ENCODE peak calls at places on chromosomes 6 and 20, in ten cellular contexts. One of them, this sample, is unnamed.

GRCh38 chr20:36645998-36646397 is at the start of gene SLA2:
- DNase-seq in substantia nigra: no peak
- DNase-seq in lung: no peak
- DNase-seq in Peyer's patch: peak; percentile 88
- DNase-seq in thoracic aorta: no peak
- DNase-seq in tibial nerve: no peak
- DNase-seq in CD8-positive, alpha-beta memory T cell: peak; percentile 63
- DNase-seq in tibial artery: no peak
- DNase-seq in breast epithelium: no peak
- DNase-seq in small intestine: peak; percentile 53
- DNase-seq in this sample: no peak

GRCh38 chr6:164109770-164110140 is 695.2 kb downstream of the QKI start:
- DNase-seq in substantia nigra: no peak
- DNase-seq in tibial artery: peak; percentile 32
- DNase-seq in small intestine: no peak
- DNase-seq in tibial nerve: peak; percentile 38
- DNase-seq in CD8-positive, alpha-beta memory T cell: no peak
- DNase-seq in thoracic aorta: no peak
- DNase-seq in breast epithelium: no peak
- DNase-seq in Peyer's patch: no peak
- DNase-seq in lung: no peak
- DNase-seq in this sample: peak; percentile 63

GRCh38 chr6:7974932-7975763 is 64.6 kb upstream of the TXNDC5 start:
- DNase-seq in lung: peak; percentile 75
- DNase-seq in tibial artery: peak; percentile 79
- DNase-seq in small intestine: peak; percentile 99
- DNase-seq in thoracic aorta: peak; percentile 28
- DNase-seq in substantia nigra: peak; percentile 25
- DNase-seq in Peyer's patch: peak; percentile 92
- DNase-seq in CD8-positive, alpha-beta memory T cell: no peak
- DNase-seq in tibial nerve: peak; percentile 39
- DNase-seq in breast epithelium: peak; percentile 80
- DNase-seq in this sample: no peak

GRCh38 chr20:45097485-45098095 is 3.3 kb downstream of the KCNS1 start:
- DNase-seq in breast epithelium: no peak
- DNase-seq in lung: no peak
- DNase-seq in CD8-positive, alpha-beta memory T cell: no peak
- DNase-seq in tibial nerve: no peak
- DNase-seq in substantia nigra: no peak
- DNase-seq in thoracic aorta: no peak
- DNase-seq in Peyer's patch: no peak
- DNase-seq in small intestine: peak; percentile 53
- DNase-seq in tibial artery: no peak
- DNase-seq in this sample: peak; percentile 64

GRCh38 chr20:8132632-8133587 is 844 bp downstream of the PLCB1 start:
- DNase-seq in small intestine: no peak
- DNase-seq in lung: peak; percentile 30
- DNase-seq in breast epithelium: peak; percentile 58
- DNase-seq in tibial nerve: peak; percentile 29
- DNase-seq in Peyer's patch: peak; percentile 52
- DNase-seq in tibial artery: peak; percentile 27
- DNase-seq in CD8-positive, alpha-beta memory T cell: peak; percentile 10
- DNase-seq in thoracic aorta: no peak
- DNase-seq in substantia nigra: no peak
- DNase-seq in this sample: peak; percentile 50

GRCh38 chr20:40643891-40644290 is 45.1 kb downstream of the MAFB start:
- DNase-seq in Peyer's patch: no peak
- DNase-seq in CD8-positive, alpha-beta memory T cell: no peak
- DNase-seq in tibial nerve: no peak
- DNase-seq in tibial artery: no peak
- DNase-seq in substantia nigra: no peak
- DNase-seq in breast epithelium: no peak
- DNase-seq in thoracic aorta: no peak
- DNase-seq in small intestine: no peak
- DNase-seq in lung: no peak
- DNase-seq in this sample: no peak

GRCh38 chr6:130694617-130695016 is 132.6 kb upstream of the SMLR1 start:
- DNase-seq in tibial artery: no peak
- DNase-seq in substantia nigra: no peak
- DNase-seq in CD8-positive, alpha-beta memory T cell: no peak
- DNase-seq in Peyer's patch: no peak
- DNase-seq in tibial nerve: no peak
- DNase-seq in breast epithelium: no peak
- DNase-seq in small intestine: no peak
- DNase-seq in lung: no peak
- DNase-seq in thoracic aorta: no peak
- DNase-seq in this sample: no peak

GRCh38 chr6:31884528-31885035 is 5.8 kb upstream of the SLC44A4 start:
- DNase-seq in thoracic aorta: no peak
- DNase-seq in small intestine: no peak
- DNase-seq in CD8-positive, alpha-beta memory T cell: no peak
- DNase-seq in Peyer's patch: no peak
- DNase-seq in substantia nigra: no peak
- DNase-seq in breast epithelium: no peak
- DNase-seq in tibial artery: no peak
- DNase-seq in tibial nerve: no peak
- DNase-seq in lung: no peak
- DNase-seq in this sample: no peak

GRCh38 chr6:15108383-15108715 is 137.5 kb upstream of the JARID2 start:
- DNase-seq in small intestine: no peak
- DNase-seq in breast epithelium: no peak
- DNase-seq in Peyer's patch: no peak
- DNase-seq in lung: no peak
- DNase-seq in tibial artery: no peak
- DNase-seq in substantia nigra: no peak
- DNase-seq in thoracic aorta: no peak
- DNase-seq in CD8-positive, alpha-beta memory T cell: no peak
- DNase-seq in tibial nerve: no peak
- DNase-seq in this sample: no peak

GRCh38 chr6:126337323-126337722 is 2.6 kb upstream of the CENPW start:
- DNase-seq in thoracic aorta: no peak
- DNase-seq in CD8-positive, alpha-beta memory T cell: no peak
- DNase-seq in tibial artery: peak; percentile 58
- DNase-seq in breast epithelium: no peak
- DNase-seq in small intestine: no peak
- DNase-seq in tibial nerve: peak; percentile 85
- DNase-seq in Peyer's patch: no peak
- DNase-seq in substantia nigra: no peak
- DNase-seq in lung: no peak
- DNase-seq in this sample: peak; percentile 89

GRCh38 chr6:2026133-2026532 is 219.3 kb downstream of the GMDS start:
- DNase-seq in tibial artery: no peak
- DNase-seq in thoracic aorta: no peak
- DNase-seq in Peyer's patch: no peak
- DNase-seq in CD8-positive, alpha-beta memory T cell: no peak
- DNase-seq in breast epithelium: no peak
- DNase-seq in substantia nigra: no peak
- DNase-seq in lung: no peak
- DNase-seq in small intestine: no peak
- DNase-seq in tibial nerve: no peak
- DNase-seq in this sample: no peak

GRCh38 chr6:2020909-2021308 is 224.5 kb downstream of the GMDS start:
- DNase-seq in small intestine: no peak
- DNase-seq in lung: no peak
- DNase-seq in tibial artery: no peak
- DNase-seq in thoracic aorta: no peak
- DNase-seq in CD8-positive, alpha-beta memory T cell: no peak
- DNase-seq in tibial nerve: no peak
- DNase-seq in breast epithelium: no peak
- DNase-seq in Peyer's patch: no peak
- DNase-seq in substantia nigra: no peak
- DNase-seq in this sample: no peak

GRCh38 chr6:2016040-2016439 is 229.4 kb downstream of the GMDS start:
- DNase-seq in lung: no peak
- DNase-seq in substantia nigra: no peak
- DNase-seq in tibial artery: no peak
- DNase-seq in breast epithelium: no peak
- DNase-seq in Peyer's patch: no peak
- DNase-seq in CD8-positive, alpha-beta memory T cell: no peak
- DNase-seq in thoracic aorta: no peak
- DNase-seq in tibial nerve: no peak
- DNase-seq in small intestine: no peak
- DNase-seq in this sample: no peak

GRCh38 chr6:2019051-2019450 is 226.4 kb downstream of the GMDS start:
- DNase-seq in thoracic aorta: no peak
- DNase-seq in small intestine: no peak
- DNase-seq in breast epithelium: no peak
- DNase-seq in tibial nerve: no peak
- DNase-seq in Peyer's patch: no peak
- DNase-seq in tibial artery: no peak
- DNase-seq in substantia nigra: no peak
- DNase-seq in lung: no peak
- DNase-seq in CD8-positive, alpha-beta memory T cell: no peak
- DNase-seq in this sample: no peak

GRCh38 chr6:2021713-2022125 is 223.7 kb downstream of the GMDS start:
- DNase-seq in tibial artery: peak; percentile 82
- DNase-seq in lung: peak; percentile 56
- DNase-seq in breast epithelium: peak; percentile 52
- DNase-seq in small intestine: peak; percentile 74
- DNase-seq in substantia nigra: no peak
- DNase-seq in thoracic aorta: no peak
- DNase-seq in Peyer's patch: peak; percentile 83
- DNase-seq in tibial nerve: peak; percentile 86
- DNase-seq in CD8-positive, alpha-beta memory T cell: no peak
- DNase-seq in this sample: no peak
- H3K27ac ChIP-seq in tibial artery: no peak overlapping the region
- H3K27ac ChIP-seq in lung: no peak overlapping the region
- H3K27ac ChIP-seq in breast epithelium: no peak overlapping the region
- H3K27ac ChIP-seq in small intestine: no peak overlapping the region
- H3K27ac ChIP-seq in substantia nigra: no peak overlapping the region
- H3K27ac ChIP-seq in thoracic aorta: no peak overlapping the region
- H3K27ac ChIP-seq in Peyer's patch: no peak overlapping the region
- H3K27ac ChIP-seq in tibial nerve: no peak overlapping the region
- H3K27ac ChIP-seq in CD8-positive, alpha-beta memory T cell: no peak overlapping the region
- H3K27ac ChIP-seq in this sample: no peak overlapping the region

GRCh38 chr6:166933396-166933795 is 23.0 kb downstream of the RNASET2 start:
- DNase-seq in small intestine: no peak
- DNase-seq in Peyer's patch: no peak
- DNase-seq in thoracic aorta: no peak
- DNase-seq in CD8-positive, alpha-beta memory T cell: no peak
- DNase-seq in tibial nerve: no peak
- DNase-seq in substantia nigra: no peak
- DNase-seq in tibial artery: no peak
- DNase-seq in lung: no peak
- DNase-seq in breast epithelium: no peak
- DNase-seq in this sample: no peak

GRCh38 chr6:166936079-166936787 is 20.1 kb downstream of the RNASET2 start:
- DNase-seq in tibial artery: no peak
- DNase-seq in tibial nerve: no peak
- DNase-seq in breast epithelium: no peak
- DNase-seq in Peyer's patch: no peak
- DNase-seq in small intestine: no peak
- DNase-seq in substantia nigra: no peak
- DNase-seq in CD8-positive, alpha-beta memory T cell: no peak
- DNase-seq in thoracic aorta: no peak
- DNase-seq in lung: no peak
- DNase-seq in this sample: no peak

GRCh38 chr6:166934174-166934573 is 22.2 kb downstream of the RNASET2 start:
- DNase-seq in tibial nerve: no peak
- DNase-seq in CD8-positive, alpha-beta memory T cell: no peak
- DNase-seq in breast epithelium: no peak
- DNase-seq in thoracic aorta: no peak
- DNase-seq in small intestine: no peak
- DNase-seq in tibial artery: no peak
- DNase-seq in Peyer's patch: no peak
- DNase-seq in substantia nigra: no peak
- DNase-seq in lung: no peak
- DNase-seq in this sample: no peak

GRCh38 chr6:166937716-166938115 is 18.6 kb downstream of the RNASET2 start:
- DNase-seq in Peyer's patch: no peak
- DNase-seq in breast epithelium: no peak
- DNase-seq in tibial nerve: no peak
- DNase-seq in lung: no peak
- DNase-seq in thoracic aorta: no peak
- DNase-seq in small intestine: no peak
- DNase-seq in tibial artery: no peak
- DNase-seq in CD8-positive, alpha-beta memory T cell: no peak
- DNase-seq in substantia nigra: no peak
- DNase-seq in this sample: no peak

DNA sequence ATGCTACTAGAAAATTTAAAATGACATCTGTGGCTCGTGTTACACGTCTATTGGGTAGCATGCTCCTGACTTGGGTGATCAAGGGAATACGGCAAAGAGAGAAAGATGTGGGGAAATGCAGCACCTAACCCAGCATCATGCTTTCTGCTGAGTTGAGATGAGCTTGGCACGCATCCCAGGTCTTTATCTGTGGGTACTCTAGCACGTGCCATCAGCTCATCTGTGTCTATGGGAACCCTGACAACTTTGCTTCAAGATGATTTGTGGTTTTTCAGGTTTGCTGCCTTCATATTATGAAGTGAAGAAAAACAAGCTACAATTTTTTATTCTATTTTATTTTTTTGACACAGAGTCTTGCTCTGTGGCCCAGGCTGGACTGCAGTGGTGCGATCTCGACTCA is 21.0 kb downstream of the RNASET2 start:
- DNase-seq in thoracic aorta: no peak
- DNase-seq in substantia nigra: no peak
- DNase-seq in lung: no peak
- DNase-seq in breast epithelium: no peak
- DNase-seq in tibial nerve: no peak
- DNase-seq in small intestine: no peak
- DNase-seq in tibial artery: no peak
- DNase-seq in CD8-positive, alpha-beta memory T cell: no peak
- DNase-seq in Peyer's patch: no peak
- DNase-seq in this sample: no peak
- H3K27ac ChIP-seq in thoracic aorta: no peak overlapping the region
- H3K27ac ChIP-seq in substantia nigra: no peak overlapping the region
- H3K27ac ChIP-seq in lung: no peak overlapping the region
- H3K27ac ChIP-seq in breast epithelium: no peak overlapping the region
- H3K27ac ChIP-seq in tibial nerve: no peak overlapping the region
- H3K27ac ChIP-seq in small intestine: no peak overlapping the region
- H3K27ac ChIP-seq in tibial artery: no peak overlapping the region
- H3K27ac ChIP-seq in CD8-positive, alpha-beta memory T cell: no peak overlapping the region
- H3K27ac ChIP-seq in Peyer's patch: no peak overlapping the region
- H3K27ac ChIP-seq in this sample: no peak overlapping the region

DNA sequence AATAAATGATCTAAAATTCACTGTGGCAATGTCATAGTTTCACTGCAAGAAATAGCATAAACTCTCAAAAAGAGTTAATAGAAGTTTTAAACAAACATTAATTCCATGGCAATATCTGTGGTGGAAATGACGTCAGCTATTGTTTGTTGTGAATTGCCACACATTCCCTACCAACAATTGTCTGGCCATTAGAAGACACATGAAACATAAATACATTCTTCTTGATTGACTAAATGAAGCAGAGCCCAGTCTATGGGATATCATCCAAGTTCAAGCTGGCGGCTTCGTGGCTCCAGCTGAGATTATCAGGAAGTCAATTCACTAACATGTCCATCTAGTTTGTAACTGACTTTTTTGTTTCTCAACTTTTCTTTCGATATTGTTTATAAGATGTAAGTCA is 369.0 kb downstream of the ARHGAP18 start:
- DNase-seq in Peyer's patch: no peak
- DNase-seq in small intestine: no peak
- DNase-seq in substantia nigra: no peak
- DNase-seq in breast epithelium: no peak
- DNase-seq in lung: no peak
- DNase-seq in tibial artery: peak; percentile 34
- DNase-seq in thoracic aorta: no peak
- DNase-seq in tibial nerve: no peak
- DNase-seq in CD8-positive, alpha-beta memory T cell: no peak
- DNase-seq in this sample: peak; percentile 94
- H3K27ac ChIP-seq in Peyer's patch: no peak overlapping the region
- H3K27ac ChIP-seq in small intestine: no peak overlapping the region
- H3K27ac ChIP-seq in substantia nigra: no peak overlapping the region
- H3K27ac ChIP-seq in breast epithelium: no peak overlapping the region
- H3K27ac ChIP-seq in lung: peak overlapping the region; percentile 60
- H3K27ac ChIP-seq in tibial artery: no peak overlapping the region
- H3K27ac ChIP-seq in thoracic aorta: no peak overlapping the region
- H3K27ac ChIP-seq in tibial nerve: no peak overlapping the region
- H3K27ac ChIP-seq in CD8-positive, alpha-beta memory T cell: no peak overlapping the region
- H3K27ac ChIP-seq in this sample: no peak overlapping the region

GRCh38 chr20:49400904-49401303 is 81.6 kb downstream of the KCNB1 start:
- DNase-seq in breast epithelium: no peak
- DNase-seq in lung: no peak
- DNase-seq in tibial artery: peak; percentile 59
- DNase-seq in substantia nigra: no peak
- DNase-seq in thoracic aorta: no peak
- DNase-seq in CD8-positive, alpha-beta memory T cell: no peak
- DNase-seq in Peyer's patch: no peak
- DNase-seq in tibial nerve: peak; percentile 67
- DNase-seq in small intestine: no peak
- DNase-seq in this sample: peak; percentile 57
- H3K27ac ChIP-seq in breast epithelium: peak overlapping the region; percentile 42
- H3K27ac ChIP-seq in lung: peak overlapping the region; percentile 36
- H3K27ac ChIP-seq in tibial artery: peak overlapping the region; percentile 85
- H3K27ac ChIP-seq in substantia nigra: peak overlapping the region; percentile 7
- H3K27ac ChIP-seq in thoracic aorta: peak overlapping the region; percentile 90
- H3K27ac ChIP-seq in CD8-positive, alpha-beta memory T cell: no peak overlapping the region
- H3K27ac ChIP-seq in Peyer's patch: peak overlapping the region; percentile 41
- H3K27ac ChIP-seq in tibial nerve: peak overlapping the region; percentile 76
- H3K27ac ChIP-seq in small intestine: peak overlapping the region; percentile 62
- H3K27ac ChIP-seq in this sample: no peak overlapping the region